ENCODE peak calls at places on chromosome 19, in nine cellular contexts. Y is aorta; G is brain microvascular endothelial cell; V is iPS DF 6.9; O is Peyer's patch; H is CD8-positive, alpha-beta memory T cell; N is astrocyte; L is colonic mucosa; F is left ventricle myocardium inferior. U is an unnamed sample. For H3K36me3, the result is how much of the 10 kb centered on the place peaks cover.

GRCh38 chr19:610801-611505 is 21.3 kb downstream of the HCN2 start:
- DNase-seq in Y (no peak), O (no peak), L (no peak), N (peak), F (peak), H (peak), G (peak), V (no peak), U (no peak)

GRCh38 chr19:42540071-42540553 is 11.8 kb upstream of the CEACAM1 start:
- DNase-seq in G (no peak), F (no peak), O (no peak), L (no peak), V (no peak), H (no peak), N (no peak), Y (peak), U (no peak)

GRCh38 chr19:18414504-18415176 is 4.6 kb upstream of the SSBP4 start:
- DNase-seq in G (peak), O (peak), N (no peak), V (no peak), H (no peak), L (no peak), Y (peak), F (peak), U (peak)

GRCh38 chr19:32896516-32897214 is 27.1 kb upstream of the SLC7A9 start:
- DNase-seq in H (no peak), G (no peak), Y (no peak), N (peak), L (no peak), F (no peak), O (no peak), V (no peak), U (no peak)

GRCh38 chr19:5624154-5624663 is 1.3 kb downstream of the SAFB start:
- DNase-seq in F (peak), O (peak), N (peak), L (peak), V (no peak), H (no peak), Y (peak), G (peak), U (peak)

GRCh38 chr19:50795665-50796073 is 5.5 kb downstream of the ACP4 start:
- DNase-seq in V (no peak), O (no peak), F (no peak), Y (no peak), N (no peak), L (no peak), H (no peak), G (no peak), U (no peak)

GRCh38 chr19:36149673-36150406 is 2.4 kb downstream of the COX7A1 start:
- DNase-seq in Y (peak), V (no peak), O (no peak), H (no peak), L (no peak), N (no peak), G (no peak), F (peak), U (no peak)

GRCh38 chr19:33781996-33782395 is 14.7 kb upstream of the KCTD15 start:
- DNase-seq in G (peak), N (peak), O (no peak), F (no peak), V (no peak), Y (no peak), H (no peak), L (no peak), U (no peak)

GRCh38 chr19:18568367-18568766 is 3.3 kb upstream of the UBA52 start:
- DNase-seq in L (no peak), F (no peak), G (no peak), N (no peak), O (no peak), Y (no peak), H (no peak), V (no peak), U (no peak)

GRCh38 chr19:46931197-46931596 is 70.4 kb downstream of the ARHGAP35 start:
- DNase-seq in O (no peak), H (no peak), Y (no peak), F (no peak), N (no peak), L (no peak), G (no peak), V (no peak), U (no peak)

GRCh38 chr19:49421039-49421877 is 2.0 kb downstream of the PTH2 start:
- DNase-seq in Y (peak), V (peak), N (peak), F (peak), G (peak), H (no peak), O (peak), L (peak), U (peak)

GRCh38 chr19:29567366-29567915 is 38.6 kb upstream of the POP4 start:
- DNase-seq in N (no peak), V (no peak), F (no peak), O (no peak), G (no peak), L (no peak), Y (no peak), H (no peak), U (no peak)

GRCh38 chr19:28065026-28065425 is 1147.9 kb downstream of the UQCRFS1 start:
- DNase-seq in Y (no peak), H (no peak), V (peak), G (no peak), L (no peak), N (peak), F (no peak), O (no peak), U (no peak)

GRCh38 chr19:28066161-28066560 is 1146.8 kb downstream of the UQCRFS1 start:
- DNase-seq in Y (no peak), N (no peak), F (no peak), L (no peak), O (no peak), H (no peak), V (no peak), G (no peak), U (no peak)

GRCh38 chr19:28063702-28064101 is 1149.2 kb downstream of the UQCRFS1 start:
- DNase-seq in H (no peak), O (no peak), G (no peak), V (no peak), F (no peak), Y (no peak), L (no peak), N (no peak), U (no peak)

GRCh38 chr19:28067882-28068281 is 1145.1 kb downstream of the UQCRFS1 start:
- DNase-seq in H (no peak), O (no peak), L (no peak), V (no peak), F (no peak), Y (no peak), N (no peak), G (no peak), U (no peak)

DNA sequence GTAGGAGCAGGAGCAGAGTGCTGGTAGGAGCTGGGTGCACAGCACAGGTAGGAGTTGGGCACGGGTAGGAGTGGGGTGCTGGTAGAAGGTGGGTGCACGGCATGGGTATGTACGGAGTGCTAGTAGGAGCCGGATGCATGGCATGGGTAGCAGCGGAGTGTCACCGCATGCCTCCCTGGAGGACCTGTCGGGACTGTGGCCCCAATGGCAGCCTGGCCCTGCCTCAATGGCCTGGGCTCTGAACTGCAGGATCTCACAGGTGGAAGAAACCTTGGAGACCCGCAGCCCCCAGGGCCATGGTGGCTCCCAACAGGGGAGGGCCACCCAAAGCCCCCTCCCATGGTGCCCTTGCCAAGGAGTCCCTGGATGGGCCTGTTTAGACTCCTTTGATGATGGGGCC is 1146.0 kb downstream of the UQCRFS1 start:
- DNase-seq in H (no peak), V (no peak), Y (no peak), L (no peak), O (no peak), G (no peak), F (no peak), N (no peak), U (no peak)
- H3K36me3 ChIP-seq in H (under half), V (under half), Y (under half), L (under half), O (under half), G (under half), F (under half), N (under half), U (under half)

GRCh38 chr19:14401468-14401867 is 17.7 kb downstream of the DDX39A start:
- DNase-seq in L (no peak), G (no peak), F (no peak), Y (no peak), V (no peak), H (peak), N (no peak), O (no peak), U (no peak)

GRCh38 chr19:14400913-14401312 is 18.2 kb downstream of the DDX39A start:
- DNase-seq in O (no peak), N (peak), F (no peak), V (no peak), L (no peak), H (peak), Y (peak), G (peak), U (no peak)

GRCh38 chr19:14395710-14396338 is 14.6 kb downstream of the ADGRE5 start:
- DNase-seq in G (no peak), N (no peak), F (no peak), H (no peak), Y (no peak), L (no peak), O (no peak), V (no peak), U (no peak)

GRCh38 chr19:14394167-14394566 is 12.9 kb downstream of the ADGRE5 start:
- DNase-seq in V (no peak), H (no peak), O (no peak), F (no peak), L (no peak), Y (no peak), G (no peak), N (no peak), U (no peak)

GRCh38 chr19:14398563-14398962 is 17.3 kb downstream of the ADGRE5 start:
- DNase-seq in N (no peak), O (no peak), Y (no peak), L (no peak), H (no peak), G (no peak), F (no peak), V (no peak), U (no peak)
- H3K36me3 ChIP-seq in N (under half), O (under half), Y (under half), L (under half), H (half or more), G (under half), F (half or more), V (under half), U (half or more)

GRCh38 chr19:11019824-11020223 is 59.0 kb downstream of the SMARCA4 start:
- DNase-seq in L (no peak), H (no peak), Y (no peak), N (no peak), O (no peak), F (no peak), V (no peak), G (no peak), U (no peak)
- H3K36me3 ChIP-seq in L (under half), H (under half), Y (under half), N (under half), O (under half), F (half or more), V (half or more), G (half or more), U (half or more)

GRCh38 chr19:14410775-14411134 is 8.4 kb downstream of the DDX39A start:
- DNase-seq in V (no peak), L (no peak), N (no peak), G (no peak), F (no peak), Y (no peak), H (no peak), O (no peak), U (no peak)
- H3K36me3 ChIP-seq in V (half or more), L (under half), N (under half), G (half or more), F (half or more), Y (under half), H (half or more), O (under half), U (half or more)

DNA sequence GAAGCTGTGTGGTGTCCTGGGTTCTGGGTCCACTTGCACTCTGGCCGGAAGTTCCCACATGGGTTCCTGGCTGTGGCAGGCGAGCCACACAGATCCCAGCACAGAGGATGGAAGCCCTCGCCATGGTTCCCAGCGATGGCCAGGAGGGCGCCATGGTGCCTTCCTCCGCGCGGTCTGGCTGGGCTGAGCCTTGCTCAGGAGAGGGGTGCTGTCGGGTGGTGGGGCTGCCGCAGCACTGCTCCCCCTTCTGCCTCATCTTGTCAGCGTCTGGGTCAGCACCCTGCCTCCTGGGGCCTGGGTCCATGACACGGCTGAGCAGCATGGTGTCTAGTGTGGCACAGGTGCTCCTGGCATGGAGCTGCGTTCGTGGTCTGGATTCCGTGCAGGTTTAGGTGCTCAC is 33.5 kb downstream of the DOT1L start:
- DNase-seq in V (no peak), O (no peak), G (no peak), N (no peak), H (no peak), Y (no peak), L (no peak), F (no peak), U (no peak)
- H3K36me3 ChIP-seq in V (under half), O (under half), G (under half), N (under half), H (under half), Y (under half), L (under half), F (half or more), U (half or more)

DNA sequence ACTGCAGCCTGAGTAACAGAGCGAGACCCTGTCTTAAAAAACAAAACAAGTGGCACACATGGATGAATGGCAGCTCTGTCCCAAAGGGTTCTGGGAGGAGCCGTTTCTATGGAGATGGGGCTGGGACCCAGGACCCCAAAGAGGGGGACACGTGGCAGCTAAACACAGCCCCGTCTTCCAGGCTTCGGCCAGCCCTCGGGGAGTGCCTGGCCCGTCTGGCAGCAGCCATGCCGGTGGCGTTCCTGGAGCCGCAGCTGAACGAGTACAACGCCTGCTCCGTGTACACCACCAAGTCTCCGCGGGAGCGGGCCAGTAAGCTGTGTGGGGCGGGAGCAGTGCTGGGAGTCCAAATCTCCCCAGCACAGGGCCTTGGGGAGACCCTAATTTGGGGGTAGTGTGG is 82.4 kb downstream of the RYR1 start:
- DNase-seq in L (no peak), G (no peak), O (no peak), F (no peak), H (no peak), N (no peak), Y (peak), V (no peak), U (no peak)
- H3K36me3 ChIP-seq in L (under half), G (under half), O (under half), F (under half), H (under half), N (under half), Y (under half), V (under half), U (under half)

DNA sequence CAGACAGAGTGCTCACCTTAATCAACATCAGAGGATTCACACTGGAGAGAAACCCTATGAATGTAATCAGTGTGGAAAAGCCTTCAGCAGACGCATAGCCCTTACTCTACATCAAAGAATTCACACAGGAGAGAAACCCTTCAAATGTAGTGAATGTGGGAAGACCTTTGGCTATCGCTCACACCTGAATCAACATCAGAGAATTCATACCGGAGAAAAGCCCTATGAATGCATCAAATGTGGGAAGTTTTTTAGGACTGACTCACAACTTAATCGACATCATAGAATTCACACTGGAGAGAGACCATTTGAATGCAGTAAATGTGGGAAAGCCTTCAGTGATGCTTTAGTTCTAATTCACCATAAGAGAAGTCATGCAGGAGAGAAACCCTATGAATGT is 18.3 kb downstream of the ZNF527 start:
- DNase-seq in V (no peak), Y (no peak), G (no peak), L (no peak), H (no peak), F (no peak), O (no peak), N (no peak), U (no peak)
- H3K36me3 ChIP-seq in V (under half), Y (under half), G (under half), L (under half), H (under half), F (half or more), O (under half), N (under half), U (under half)

DNA sequence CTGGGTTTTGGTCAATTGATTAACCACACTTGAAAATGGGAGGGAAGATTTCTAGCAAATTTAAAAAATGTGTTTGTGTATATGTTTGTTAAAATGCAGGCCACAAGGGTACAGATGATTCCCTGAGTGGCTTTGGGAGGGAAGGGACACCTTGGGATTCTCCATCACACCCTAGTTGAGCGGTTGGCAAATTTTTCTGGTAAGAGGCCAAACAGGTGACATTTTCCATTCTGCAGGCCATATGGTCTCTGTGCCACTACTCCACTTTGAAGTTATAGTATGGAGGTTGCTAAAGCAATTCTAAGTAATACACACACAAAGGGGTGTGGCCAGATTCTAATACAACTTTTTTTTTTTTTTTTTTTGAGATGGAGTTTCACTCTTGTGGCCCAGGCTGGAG is 12.9 kb upstream of the MED26 start:
- DNase-seq in F (no peak), O (no peak), G (no peak), L (no peak), N (no peak), Y (no peak), V (no peak), H (no peak), U (no peak)
- H3K36me3 ChIP-seq in F (half or more), O (under half), G (half or more), L (under half), N (under half), Y (under half), V (under half), H (under half), U (half or more)

GRCh38 chr19:38626401-38626800 is 7.4 kb downstream of the EIF3K start:
- DNase-seq in F (no peak), G (no peak), V (no peak), H (no peak), Y (no peak), L (no peak), N (no peak), O (no peak), U (no peak)

GRCh38 chr19:38619361-38620174 is 580 bp downstream of the EIF3K start:
- DNase-seq in N (no peak), Y (no peak), H (no peak), G (no peak), L (no peak), F (no peak), V (no peak), O (no peak), U (no peak)

GRCh38 chr19:38629568-38629967 is 10.6 kb downstream of the EIF3K start:
- DNase-seq in F (no peak), Y (no peak), G (no peak), H (no peak), O (no peak), L (no peak), N (no peak), V (no peak), U (no peak)

DNA sequence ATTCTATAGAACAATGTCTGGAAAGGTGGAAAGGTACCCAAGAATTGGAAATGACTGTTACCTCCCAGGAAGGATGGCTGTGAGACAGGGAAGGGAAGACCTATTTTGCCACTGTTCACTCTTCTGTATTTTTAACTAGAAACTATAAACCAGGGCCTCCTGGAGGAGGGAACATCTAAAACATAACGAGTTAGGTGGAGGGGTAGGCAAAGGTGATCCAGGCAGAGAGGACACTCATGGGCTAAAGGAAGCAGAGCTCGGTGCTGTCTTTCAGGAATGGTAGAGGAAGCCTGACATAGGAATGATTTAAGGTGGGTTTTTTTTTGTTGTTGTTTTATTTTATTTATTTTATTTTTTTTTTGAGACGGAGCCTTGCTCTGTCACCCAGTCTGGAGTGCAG is 5.8 kb downstream of the EIF3K start:
- DNase-seq in O (no peak), L (no peak), N (no peak), Y (no peak), G (no peak), H (no peak), V (no peak), F (no peak), U (no peak)
- H3K36me3 ChIP-seq in O (under half), L (under half), N (under half), Y (under half), G (half or more), H (half or more), V (under half), F (half or more), U (half or more)

U was measured in lower lobe of right lung.